ENCODE peak calls at places on chromosomes 1 and 21, in five cellular contexts. D, G, A, R and I are unnamed samples.

GRCh38 chr1:245788269-245788668 is 633.5 kb downstream of the KIF26B start:
- DNase-seq in D (no peak), R (peak; percentile 54), G (no peak), A (no peak), I (no peak)

GRCh38 chr1:41390573-41390972 is 29.3 kb downstream of the FOXO6 start:
- DNase-seq in A (no peak), D (no peak), R (no peak), G (no peak), I (no peak)

GRCh38 chr1:20398744-20399143 is 87.3 kb downstream of the CAMK2N1 start:
- DNase-seq in G (no peak), A (no peak), D (no peak), R (no peak), I (no peak)

GRCh38 chr1:189275786-189276185 is 1201.9 kb downstream of the BRINP3 start:
- DNase-seq in A (no peak), R (no peak), D (no peak), G (no peak), I (no peak)

GRCh38 chr1:119808972-119809550 is 2.2 kb downstream of the REG4 start:
- DNase-seq in R (no peak), G (peak; percentile 63), D (peak; percentile 46), A (peak; percentile 71), I (peak; percentile 47)

GRCh38 chr1:230352537-230352936 is 73.6 kb downstream of the PGBD5 start:
- DNase-seq in D (no peak), R (no peak), A (no peak), G (no peak), I (no peak)

GRCh38 chr1:182608850-182609610 is 4.8 kb upstream of the RGS16 start:
- DNase-seq in G (no peak), A (no peak), R (no peak), D (no peak), I (no peak)

GRCh38 chr1:239237912-239238311 is 148.5 kb upstream of the CHRM3 start:
- DNase-seq in A (no peak), G (no peak), D (no peak), R (no peak), I (no peak)

GRCh38 chr1:185267701-185268100 is 49.3 kb downstream of the IVNS1ABP start:
- DNase-seq in A (no peak), R (no peak), D (no peak), G (no peak), I (no peak)

GRCh38 chr21:29196021-29196663 is 65.7 kb downstream of the MAP3K7CL start:
- DNase-seq in R (peak; percentile 84), G (no peak), D (peak; percentile 63), A (peak; percentile 55), I (no peak)

GRCh38 chr1:226983998-226984364 is 43.9 kb downstream of the COQ8A start:
- DNase-seq in G (peak; percentile 11), A (no peak), D (no peak), R (no peak), I (no peak)

GRCh38 chr1:2322593-2323295 is 68.6 kb downstream of the MORN1 start:
- DNase-seq in R (no peak), D (peak; percentile 57), A (no peak), G (peak; percentile 89), I (no peak)

GRCh38 chr1:216458807-216459206 is 35.6 kb upstream of the USH2A start:
- DNase-seq in R (no peak), G (no peak), D (no peak), A (no peak), I (no peak)

GRCh38 chr21:44550807-44551206 is 498 bp downstream of the KRTAP10-2 start:
- DNase-seq in A (no peak), G (no peak), D (peak; percentile 5), R (no peak), I (no peak)

GRCh38 chr1:19405761-19406481 is 79.4 kb downstream of the CAPZB start:
- DNase-seq in G (no peak), D (no peak), R (no peak), A (no peak), I (peak; percentile 26)

GRCh38 chr1:57061369-57061768 is 95.6 kb upstream of the C8B start:
- DNase-seq in G (no peak), R (no peak), A (no peak), D (no peak), I (no peak)

GRCh38 chr1:236773919-236774318 is 21.2 kb upstream of the MTR start:
- DNase-seq in D (no peak), R (no peak), A (no peak), G (no peak), I (no peak)

GRCh38 chr1:60970081-60970509 is 112.3 kb upstream of the NFIA start:
- DNase-seq in G (no peak), R (no peak), D (no peak), A (peak; percentile 4), I (no peak)

GRCh38 chr1:198756470-198756869 is 117.6 kb downstream of the PTPRC start:
- DNase-seq in R (no peak), D (no peak), A (no peak), G (no peak), I (no peak)

GRCh38 chr1:234321211-234321610 is 52.0 kb upstream of the COA6 start:
- DNase-seq in D (no peak), A (peak; percentile 10), G (no peak), R (no peak), I (no peak)

GRCh38 chr1:8259498-8260290 is 58.2 kb upstream of the SLC45A1 start:
- DNase-seq in D (peak; percentile 47), R (peak; percentile 43), A (no peak), G (peak; percentile 88), I (no peak)

GRCh38 chr1:204211021-204211420 is 2.8 kb downstream of the GOLT1A start:
- DNase-seq in A (no peak), G (no peak), D (no peak), R (no peak), I (no peak)

GRCh38 chr1:203028784-203029553 is 2.7 kb downstream of the PPFIA4 start:
- DNase-seq in G (no peak), D (no peak), R (no peak), A (no peak), I (no peak)

GRCh38 chr1:223179280-223179679 is 36.2 kb upstream of the TLR5 start:
- DNase-seq in A (no peak), R (no peak), G (no peak), D (no peak), I (no peak)

GRCh38 chr1:31348449-31348848 is 24.4 kb downstream of the FABP3 start:
- DNase-seq in G (no peak), R (no peak), A (peak; percentile 76), D (no peak), I (no peak)

GRCh38 chr1:172219966-172220365 is 200.5 kb upstream of the C1orf105 start:
- DNase-seq in R (no peak), G (no peak), D (no peak), A (no peak), I (no peak)

GRCh38 chr1:199619202-199619601 is 408.3 kb upstream of the NR5A2 start:
- DNase-seq in D (no peak), R (no peak), G (no peak), A (no peak), I (no peak)

GRCh38 chr1:152037920-152038658 is 1.3 kb upstream of the S100A11 start:
- DNase-seq in R (no peak), A (peak; percentile 59), D (no peak), G (no peak), I (no peak)

GRCh38 chr1:22930235-22930912 is 42.3 kb downstream of the LACTBL1 start:
- DNase-seq in D (no peak), G (no peak), R (no peak), A (peak; percentile 51), I (peak; percentile 21)

DNA sequence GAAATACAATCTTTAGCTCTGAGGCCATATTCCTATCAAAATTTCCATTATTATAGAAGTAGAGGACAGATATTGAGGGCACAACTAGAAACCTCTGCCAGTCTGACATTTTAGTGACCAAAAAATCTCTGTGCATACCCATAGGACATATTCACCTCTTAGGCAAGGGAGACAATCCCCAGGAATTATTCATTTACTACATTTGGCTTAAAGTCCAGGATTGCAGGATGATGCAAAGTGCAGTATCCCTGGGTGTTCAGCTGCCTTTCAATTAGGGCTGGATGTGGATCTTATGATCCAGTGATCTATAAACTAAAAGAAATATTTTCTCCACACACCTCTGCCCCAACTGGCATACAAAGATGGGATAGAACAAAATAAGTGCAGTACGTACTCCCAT is 50.9 kb downstream of the PTGS2 start:
- DNase-seq in D (no peak), A (no peak), R (no peak), G (no peak), I (no peak)
- H3K27ac ChIP-seq in D (no peak overlapping the region), A (no peak overlapping the region), R (no peak overlapping the region), G (no peak overlapping the region), I (no peak overlapping the region)

GRCh38 chr1:89685461-89685860 is 52.5 kb downstream of the LRRC8C start:
- DNase-seq in R (no peak), G (no peak), A (no peak), D (no peak), I (no peak)
- H3K27ac ChIP-seq in R (no peak overlapping the region), G (no peak overlapping the region), A (no peak overlapping the region), D (no peak overlapping the region), I (no peak overlapping the region)

GRCh38 chr1:221868894-221869293 is 127.0 kb upstream of the DUSP10 start:
- DNase-seq in R (peak; percentile 67), D (no peak), G (no peak), A (no peak), I (no peak)

GRCh38 chr1:221871056-221871455 is 129.2 kb upstream of the DUSP10 start:
- DNase-seq in G (no peak), R (no peak), A (no peak), D (no peak), I (no peak)

GRCh38 chr1:221865808-221866207 is 123.9 kb upstream of the DUSP10 start:
- DNase-seq in R (peak; percentile 29), G (no peak), D (no peak), A (no peak), I (no peak)

GRCh38 chr1:221873663-221874062 is 131.8 kb upstream of the DUSP10 start:
- DNase-seq in D (no peak), G (no peak), R (no peak), A (no peak), I (no peak)

GRCh38 chr1:221869759-221870158 is 127.9 kb upstream of the DUSP10 start:
- DNase-seq in D (no peak), R (no peak), G (no peak), A (no peak), I (no peak)
- H3K27ac ChIP-seq in D (no peak overlapping the region), R (peak overlapping the region; percentile 56), G (no peak overlapping the region), A (no peak overlapping the region), I (no peak overlapping the region)

GRCh38 chr1:12408662-12409061 is 178.8 kb downstream of the VPS13D start:
- DNase-seq in D (no peak), G (no peak), A (no peak), R (no peak), I (no peak)

GRCh38 chr1:12406218-12407021 is 176.6 kb downstream of the VPS13D start:
- DNase-seq in D (no peak), A (no peak), G (no peak), R (no peak), I (no peak)

GRCh38 chr1:12409676-12410075 is 179.8 kb downstream of the VPS13D start:
- DNase-seq in R (no peak), G (no peak), D (no peak), A (no peak), I (no peak)

GRCh38 chr1:12407050-12407961 is 177.5 kb downstream of the VPS13D start:
- DNase-seq in A (no peak), R (peak; percentile 22), G (peak; percentile 32), D (no peak), I (no peak)

DNA sequence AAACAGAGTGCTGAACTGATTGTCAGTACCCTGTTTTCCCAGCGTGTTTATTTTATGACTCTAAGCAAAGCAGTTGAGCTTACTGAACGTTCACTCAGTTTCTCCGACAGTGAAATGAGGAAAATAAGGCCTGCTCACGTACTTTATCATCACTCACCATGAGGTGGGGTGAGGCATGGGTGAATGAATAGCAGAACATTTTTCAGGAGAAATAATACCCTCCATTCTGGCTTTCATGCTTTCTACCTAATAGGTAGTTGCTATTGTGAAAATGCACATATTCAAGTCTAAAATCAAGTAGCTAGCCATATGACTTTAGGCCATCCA is 178.1 kb downstream of the VPS13D start:
- DNase-seq in G (no peak), D (no peak), R (no peak), A (no peak), I (no peak)
- H3K27ac ChIP-seq in G (peak overlapping the region; percentile 88), D (peak overlapping the region; percentile 69), R (no peak overlapping the region), A (no peak overlapping the region), I (no peak overlapping the region)